ENCODE peak calls at places on chromosomes 11 and 22, in ten cellular contexts. D is MM.1S; A is stomach; J is spleen; V is endodermal cell; C is CD8-positive, alpha-beta memory T cell; P is colonic mucosa; Z is H9; G is heart right ventricle; H is heart left ventricle. T is an unnamed sample.
A peak's percentile ranks its signal among the peaks of the same experiment; 100 is the strongest.

GRCh38 chr11:31437742-31438435 is 68.2 kb downstream of the DNAJC24 start:
- DNase-seq in P (no peak), C (no peak), Z (no peak), J (no peak), A (no peak), G (no peak), V (no peak), H (no peak), D (no peak), T (no peak)

GRCh38 chr11:116357769-116358544 is 414.8 kb downstream of the BUD13 start:
- DNase-seq in C (no peak), J (no peak), P (peak; percentile 35), V (peak; percentile 94), Z (peak; percentile 93), H (no peak), A (no peak), D (no peak), G (no peak), T (no peak)

GRCh38 chr11:116557261-116557660 is 215.5 kb downstream of the BUD13 start:
- DNase-seq in H (no peak), G (no peak), J (no peak), A (no peak), V (no peak), P (no peak), Z (no peak), D (no peak), C (no peak), T (no peak)

GRCh38 chr11:59053387-59053786 is 32.7 kb upstream of the GLYATL1B start:
- DNase-seq in C (peak; percentile 73), V (peak; percentile 90), P (peak; percentile 75), J (peak; percentile 90), D (peak; percentile 65), G (peak; percentile 57), Z (peak; percentile 62), H (peak; percentile 34), A (peak; percentile 70), T (peak; percentile 26)

GRCh38 chr11:116267146-116267545 is 505.6 kb downstream of the BUD13 start:
- DNase-seq in V (no peak), J (no peak), A (no peak), P (no peak), Z (no peak), H (no peak), G (no peak), C (no peak), D (no peak), T (no peak)

GRCh38 chr11:975824-976223 is 50.2 kb downstream of the AP2A2 start:
- DNase-seq in C (no peak), G (no peak), P (no peak), Z (peak; percentile 76), H (no peak), A (no peak), D (no peak), J (peak; percentile 85), V (peak; percentile 88), T (no peak)

GRCh38 chr11:72641900-72642814 is 32.1 kb downstream of the PDE2A start:
- DNase-seq in V (peak; percentile 84), H (peak; percentile 61), C (no peak), P (peak; percentile 33), G (peak; percentile 63), J (peak; percentile 85), A (peak; percentile 39), Z (peak; percentile 60), D (peak; percentile 12), T (no peak)

GRCh38 chr11:60777572-60777971 is 7.6 kb upstream of the MS4A10 start:
- DNase-seq in C (no peak), G (no peak), D (no peak), A (no peak), J (peak; percentile 4), V (no peak), P (no peak), H (peak; percentile 44), Z (no peak), T (no peak)

GRCh38 chr11:65849366-65849765 is 8.6 kb downstream of the CFL1 start:
- DNase-seq in A (no peak), H (no peak), G (no peak), V (peak; percentile 65), D (no peak), Z (no peak), J (no peak), P (no peak), C (no peak), T (no peak)

GRCh38 chr11:114228401-114229061 is 67.7 kb upstream of the NNMT start:
- DNase-seq in Z (no peak), A (no peak), P (no peak), G (no peak), V (no peak), H (no peak), C (no peak), D (no peak), J (no peak), T (no peak)

GRCh38 chr22:37186228-37186996 is 1.6 kb downstream of the C1QTNF6 start:
- DNase-seq in J (peak; percentile 79), A (no peak), C (peak; percentile 33), G (no peak), P (no peak), Z (peak; percentile 66), H (no peak), D (peak; percentile 68), V (peak; percentile 75), T (peak; percentile 20)

GRCh38 chr11:10750838-10751580 is at the start of gene CTR9:
- DNase-seq in A (peak; percentile 94), P (peak; percentile 96), J (peak; percentile 99), C (peak; percentile 87), D (peak; percentile 92), G (peak; percentile 94), Z (peak; percentile 96), H (peak; percentile 96), V (peak; percentile 98), T (peak; percentile 96)

GRCh38 chr11:37657645-37658044 is 1059.6 kb upstream of the RAG2 start:
- DNase-seq in J (no peak), H (no peak), G (no peak), A (no peak), C (no peak), Z (no peak), V (no peak), D (peak; percentile 29), P (no peak), T (no peak)

GRCh38 chr11:46951864-46952263 is 15.3 kb downstream of the CSTPP1 start:
- DNase-seq in Z (no peak), J (no peak), P (no peak), C (no peak), G (no peak), D (no peak), A (no peak), V (no peak), H (no peak), T (no peak)

GRCh38 chr11:67118059-67118766 is 850 bp upstream of the KDM2A start:
- DNase-seq in Z (peak; percentile 61), J (peak; percentile 92), D (peak; percentile 17), V (peak; percentile 84), C (peak; percentile 45), G (peak; percentile 62), A (peak; percentile 48), H (peak; percentile 53), P (peak; percentile 46), T (peak; percentile 43)

GRCh38 chr22:28761449-28761755 is 11.1 kb upstream of the CCDC117 start:
- DNase-seq in H (no peak), D (no peak), A (no peak), Z (peak; percentile 41), V (peak; percentile 59), J (peak; percentile 23), C (no peak), P (no peak), G (no peak), T (no peak)

GRCh38 chr11:69027704-69028372 is 14.8 kb upstream of the MRGPRF start:
- DNase-seq in G (no peak), D (no peak), V (no peak), H (no peak), A (no peak), Z (no peak), P (no peak), C (no peak), J (no peak), T (no peak)

GRCh38 chr11:134385774-134386565 is 26.1 kb downstream of the B3GAT1 start:
- DNase-seq in J (no peak), V (no peak), P (no peak), G (no peak), D (no peak), A (peak; percentile 80), H (no peak), Z (no peak), C (no peak), T (no peak)

GRCh38 chr11:134386945-134387344 is 25.1 kb downstream of the B3GAT1 start:
- DNase-seq in A (no peak), Z (no peak), G (no peak), D (no peak), V (no peak), P (no peak), H (no peak), J (no peak), C (no peak), T (no peak)

GRCh38 chr11:134384406-134384805 is 27.6 kb downstream of the B3GAT1 start:
- DNase-seq in J (no peak), C (no peak), G (no peak), P (no peak), A (no peak), H (no peak), V (no peak), Z (no peak), D (no peak), T (no peak)

GRCh38 chr11:134383576-134384221 is 28.3 kb downstream of the B3GAT1 start:
- DNase-seq in J (no peak), V (no peak), H (no peak), C (no peak), P (no peak), D (no peak), Z (no peak), A (no peak), G (no peak), T (no peak)

GRCh38 chr11:134385171-134385570 is 26.9 kb downstream of the B3GAT1 start:
- DNase-seq in A (no peak), H (no peak), D (no peak), Z (no peak), V (no peak), J (no peak), P (no peak), G (no peak), C (no peak), T (no peak)
- H3K9me3 ChIP-seq in A (no peaks in the 10 kb centered on the region), H (no peaks in the 10 kb centered on the region), D (no peaks in the 10 kb centered on the region), Z (no peaks in the 10 kb centered on the region), V (no peaks in the 10 kb centered on the region), J (no peaks in the 10 kb centered on the region), P (no peaks in the 10 kb centered on the region), G (no peaks in the 10 kb centered on the region), C (no peaks in the 10 kb centered on the region), T (no peaks in the 10 kb centered on the region)

GRCh38 chr22:48952256-48953102 is 875.2 kb downstream of the BRD1 start:
- DNase-seq in A (peak; percentile 10), P (peak; percentile 2), C (no peak), H (no peak), Z (peak; percentile 17), J (peak; percentile 41), G (no peak), D (no peak), V (peak; percentile 28), T (no peak)
- H3K9me3 ChIP-seq in A (no peaks in the 10 kb centered on the region), P (no peaks in the 10 kb centered on the region), C (no peaks in the 10 kb centered on the region), H (no peaks in the 10 kb centered on the region), Z (no peaks in the 10 kb centered on the region), J (no peaks in the 10 kb centered on the region), G (no peaks in the 10 kb centered on the region), D (no peaks in the 10 kb centered on the region), V (no peaks in the 10 kb centered on the region), T (no peaks in the 10 kb centered on the region)

GRCh38 chr11:70841264-70841663 is 411.1 kb downstream of the SHANK2 start:
- DNase-seq in J (no peak), G (no peak), V (no peak), H (no peak), D (no peak), P (no peak), Z (no peak), C (no peak), A (no peak), T (no peak)
- H3K9me3 ChIP-seq in J (peaks cover 15% of the 10 kb centered on the region), G (peaks cover 4% of the 10 kb centered on the region), V (peaks cover 5% of the 10 kb centered on the region), H (no peaks in the 10 kb centered on the region), D (no peaks in the 10 kb centered on the region), P (no peaks in the 10 kb centered on the region), Z (no peaks in the 10 kb centered on the region), C (no peaks in the 10 kb centered on the region), A (peaks cover 4% of the 10 kb centered on the region), T (no peaks in the 10 kb centered on the region)

GRCh38 chr11:2649848-2650247 is 49.9 kb downstream of the KCNQ1OT1 start:
- DNase-seq in J (no peak), V (no peak), H (no peak), C (no peak), Z (no peak), A (no peak), G (no peak), P (no peak), D (no peak), T (no peak)
- H3K9me3 ChIP-seq in J (peaks cover 70% of the 10 kb centered on the region), V (peaks cover 92% of the 10 kb centered on the region), H (peaks cover 15% of the 10 kb centered on the region), C (peaks cover 8% of the 10 kb centered on the region), Z (peaks cover 61% of the 10 kb centered on the region), A (peaks cover 100% of the 10 kb centered on the region), G (peaks cover 3% of the 10 kb centered on the region), P (peaks cover 6% of the 10 kb centered on the region), D (no peaks in the 10 kb centered on the region), T (no peaks in the 10 kb centered on the region)

T was measured in pancreas.